ENCODE peak calls at places on chromosomes 12 and 14, in seven cellular contexts. I is lung, S is AG09319, F is epithelial cell of proximal tubule, K is left ventricle myocardium inferior, A is endothelial cell, R is neural progenitor cell. N is an unnamed sample.

GRCh38 chr14:43169722-43170121 is 1337.4 kb downstream of the FSCB start:
- DNase-seq in K (no peak), S (no peak), R (no peak), F (no peak), A (no peak), I (no peak), N (no peak)

GRCh38 chr14:44945264-44945663 is 16.5 kb downstream of the KLHL28 start:
- DNase-seq in R (no peak), F (no peak), K (no peak), S (peak), I (no peak), A (no peak), N (no peak)

GRCh38 chr12:25824729-25825128 is 133.8 kb upstream of the RASSF8 start:
- DNase-seq in S (no peak), I (no peak), K (no peak), A (no peak), F (no peak), R (no peak), N (no peak)

GRCh38 chr12:128829870-128830504 is 6.2 kb upstream of the SLC15A4 start:
- DNase-seq in S (no peak), I (no peak), F (no peak), A (no peak), K (no peak), R (no peak), N (no peak)

GRCh38 chr12:78149459-78149858 is 318.8 kb downstream of the NAV3 start:
- DNase-seq in I (no peak), R (no peak), A (no peak), S (no peak), K (no peak), F (no peak), N (no peak)

GRCh38 chr14:76282581-76282980 is 93.4 kb upstream of the ESRRB start:
- DNase-seq in K (no peak), A (no peak), I (no peak), S (no peak), F (no peak), R (no peak), N (no peak)

GRCh38 chr14:98259881-98260280 is 1012.1 kb downstream of the BCL11B start:
- DNase-seq in F (no peak), I (no peak), R (no peak), K (no peak), A (no peak), S (no peak), N (no peak)

GRCh38 chr14:74085047-74085637 is 386 bp downstream of the LIN52 start:
- DNase-seq in S (no peak), A (no peak), R (peak), K (no peak), F (peak), I (no peak), N (no peak)

GRCh38 chr14:104001003-104001402 is 58.7 kb upstream of the RD3L start:
- DNase-seq in K (no peak), I (no peak), A (peak), F (no peak), R (peak), S (no peak), N (no peak)

GRCh38 chr12:64679487-64679983 is 69.2 kb downstream of the RASSF3 start:
- DNase-seq in A (no peak), I (peak), F (peak), R (no peak), K (peak), S (no peak), N (peak)

GRCh38 chr12:71415336-71416231 is 24.0 kb upstream of the LGR5 start:
- DNase-seq in I (no peak), F (no peak), R (peak), A (peak), S (peak), K (no peak), N (peak)

GRCh38 chr14:81946808-81947798 is 413.4 kb upstream of the SEL1L start:
- DNase-seq in R (peak), A (no peak), K (peak), S (no peak), I (no peak), F (no peak), N (no peak)

GRCh38 chr12:25014961-25015360 is 66.1 kb upstream of the BCAT1 start:
- DNase-seq in R (no peak), S (no peak), K (no peak), I (no peak), F (no peak), A (no peak), N (no peak)

GRCh38 chr12:88784166-88784565 is 203.9 kb upstream of the KITLG start:
- DNase-seq in A (no peak), R (no peak), S (no peak), F (no peak), I (no peak), K (no peak), N (no peak)

GRCh38 chr12:7994731-7995205 is 37.7 kb upstream of the FOXJ2 start:
- DNase-seq in A (no peak), F (no peak), S (peak), K (no peak), R (peak), I (no peak), N (no peak)

GRCh38 chr12:49535921-49536525 is 2.8 kb upstream of the KCNH3 start:
- DNase-seq in A (no peak), I (no peak), K (no peak), F (no peak), R (no peak), S (no peak), N (no peak)

DNA sequence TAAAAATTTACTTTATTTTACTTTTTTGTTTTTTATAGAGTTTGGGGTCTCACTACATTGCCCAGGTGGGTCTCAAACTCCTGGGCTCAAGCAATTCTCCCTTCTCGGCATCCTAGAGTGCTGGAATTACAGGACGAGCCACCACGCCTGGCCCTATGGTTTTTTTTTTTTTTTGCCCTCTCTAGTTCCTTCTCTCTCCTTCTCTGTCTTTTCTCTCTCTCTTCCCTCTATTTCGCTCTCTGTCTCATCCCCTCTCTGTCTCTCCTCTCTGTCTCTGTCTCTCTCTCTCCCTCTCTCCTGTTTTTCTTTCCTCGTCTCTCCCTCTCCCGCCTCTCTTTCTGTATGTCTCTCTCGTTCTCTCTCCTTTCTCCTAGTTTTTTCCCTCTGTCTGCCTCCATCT is 202.6 kb upstream of the LHX5 start:
- DNase-seq in I (no peak), R (no peak), F (no peak), A (no peak), S (no peak), K (no peak), N (no peak)
- TF ChIP-seq CTCF in I (no peak), R (no peak), F (no peak), A (no peak), S (no peak), K (no peak), N (no peak)

DNA sequence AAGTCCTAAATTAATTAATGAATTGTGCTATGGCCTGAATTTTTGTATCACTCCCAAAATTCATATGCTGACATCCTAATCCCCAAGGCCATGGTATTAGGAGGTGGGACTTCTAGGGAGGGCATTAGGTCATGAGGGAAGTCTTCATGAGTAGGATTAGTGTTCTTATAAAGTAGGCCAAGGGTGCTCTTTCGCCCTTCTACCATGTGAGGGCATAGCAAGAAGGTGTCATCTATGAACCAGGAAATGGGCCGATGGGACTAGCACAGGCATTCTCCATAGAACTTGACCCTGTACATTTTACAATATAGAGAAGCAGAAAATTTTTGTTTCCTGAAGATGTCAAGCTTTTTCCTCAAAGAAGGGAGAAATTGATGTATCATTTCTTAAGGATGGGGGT is 12.5 kb downstream of the SYT10 start:
- DNase-seq in F (no peak), S (no peak), A (no peak), R (peak), I (no peak), K (no peak), N (peak)
- TF ChIP-seq CTCF in F (peak), S (no peak), A (no peak), R (peak), I (no peak), K (no peak), N (peak)

DNA sequence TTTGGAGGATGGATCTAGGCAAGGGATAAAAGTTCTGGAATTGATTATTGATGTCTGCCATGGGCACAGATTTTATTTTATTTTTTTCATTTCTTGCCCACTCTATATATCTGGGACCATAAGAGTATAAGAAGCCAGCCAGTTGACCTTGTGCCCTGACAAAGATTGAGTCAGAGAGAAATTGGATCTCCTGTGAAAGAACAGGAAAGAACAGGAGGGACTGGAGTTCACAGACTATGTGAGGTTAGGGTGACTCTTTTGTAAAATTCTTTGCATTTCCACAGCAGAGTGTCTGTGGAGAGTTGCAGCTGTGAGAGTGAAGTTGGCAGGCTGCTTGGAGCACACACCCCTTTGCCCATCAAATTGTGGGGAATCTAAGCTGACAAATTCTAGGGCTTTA is 358.4 kb upstream of the TBX3 start:
- DNase-seq in S (no peak), A (no peak), I (no peak), F (no peak), K (no peak), R (no peak), N (no peak)
- TF ChIP-seq CTCF in S (no peak), A (no peak), I (no peak), F (no peak), K (no peak), R (no peak), N (no peak)

GRCh38 chr12:52677671-52678070 is 2.5 kb downstream of the KRT1 start:
- DNase-seq in I (no peak), A (no peak), F (no peak), K (no peak), R (no peak), S (no peak), N (no peak)
- TF ChIP-seq CTCF in I (no peak), A (no peak), F (no peak), K (no peak), R (no peak), S (no peak), N (no peak)

GRCh38 chr14:20690848-20691640 is 2.5 kb downstream of the ANG start:
- DNase-seq in K (no peak), S (no peak), R (peak), F (peak), A (peak), I (peak), N (peak)
- TF ChIP-seq CTCF in K (peak), S (peak), R (peak), F (peak), A (peak), I (peak), N (peak)

DNA sequence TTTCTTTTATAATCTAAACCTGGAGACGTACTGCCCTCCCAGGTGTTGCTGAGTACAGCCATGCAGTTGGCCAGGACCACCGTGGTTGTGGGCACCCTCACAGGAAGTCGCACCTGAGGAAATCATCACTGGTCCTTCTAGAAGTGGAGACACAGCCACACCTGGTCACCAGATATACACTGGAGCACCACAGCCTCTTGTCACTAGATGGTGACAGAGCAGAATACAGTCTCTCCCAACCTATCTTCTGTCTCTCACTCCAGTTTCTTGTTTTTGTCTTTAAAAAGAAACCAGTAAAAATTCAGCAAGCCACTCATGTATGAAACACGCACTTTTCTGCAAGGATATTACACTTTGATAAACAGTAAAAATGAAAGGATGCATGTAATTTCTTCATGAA is 43.1 kb upstream of the GPHB5 start:
- DNase-seq in A (no peak), R (no peak), F (no peak), I (no peak), K (no peak), S (no peak), N (no peak)
- TF ChIP-seq CTCF in A (no peak), R (no peak), F (peak), I (no peak), K (no peak), S (no peak), N (no peak)

GRCh38 chr12:5912437-5913334 is 32.4 kb downstream of the ANO2 start:
- DNase-seq in I (peak), K (no peak), A (peak), S (no peak), F (no peak), R (peak), N (no peak)
- TF ChIP-seq CTCF in I (no peak), K (no peak), A (peak), S (peak), F (peak), R (peak), N (no peak)

GRCh38 chr14:101111620-101112290 is 208.2 kb upstream of the RTL1 start:
- DNase-seq in R (no peak), A (no peak), K (no peak), F (no peak), I (peak), S (no peak), N (no peak)

GRCh38 chr14:101109981-101110728 is 206.6 kb upstream of the RTL1 start:
- DNase-seq in R (no peak), I (peak), A (no peak), F (no peak), S (no peak), K (no peak), N (no peak)

GRCh38 chr14:101109347-101109638 is 205.8 kb upstream of the RTL1 start:
- DNase-seq in K (no peak), S (no peak), F (no peak), I (peak), A (no peak), R (no peak), N (no peak)

GRCh38 chr14:101112351-101113107 is 209.0 kb upstream of the RTL1 start:
- DNase-seq in K (no peak), F (no peak), I (peak), A (no peak), R (no peak), S (no peak), N (no peak)

DNA sequence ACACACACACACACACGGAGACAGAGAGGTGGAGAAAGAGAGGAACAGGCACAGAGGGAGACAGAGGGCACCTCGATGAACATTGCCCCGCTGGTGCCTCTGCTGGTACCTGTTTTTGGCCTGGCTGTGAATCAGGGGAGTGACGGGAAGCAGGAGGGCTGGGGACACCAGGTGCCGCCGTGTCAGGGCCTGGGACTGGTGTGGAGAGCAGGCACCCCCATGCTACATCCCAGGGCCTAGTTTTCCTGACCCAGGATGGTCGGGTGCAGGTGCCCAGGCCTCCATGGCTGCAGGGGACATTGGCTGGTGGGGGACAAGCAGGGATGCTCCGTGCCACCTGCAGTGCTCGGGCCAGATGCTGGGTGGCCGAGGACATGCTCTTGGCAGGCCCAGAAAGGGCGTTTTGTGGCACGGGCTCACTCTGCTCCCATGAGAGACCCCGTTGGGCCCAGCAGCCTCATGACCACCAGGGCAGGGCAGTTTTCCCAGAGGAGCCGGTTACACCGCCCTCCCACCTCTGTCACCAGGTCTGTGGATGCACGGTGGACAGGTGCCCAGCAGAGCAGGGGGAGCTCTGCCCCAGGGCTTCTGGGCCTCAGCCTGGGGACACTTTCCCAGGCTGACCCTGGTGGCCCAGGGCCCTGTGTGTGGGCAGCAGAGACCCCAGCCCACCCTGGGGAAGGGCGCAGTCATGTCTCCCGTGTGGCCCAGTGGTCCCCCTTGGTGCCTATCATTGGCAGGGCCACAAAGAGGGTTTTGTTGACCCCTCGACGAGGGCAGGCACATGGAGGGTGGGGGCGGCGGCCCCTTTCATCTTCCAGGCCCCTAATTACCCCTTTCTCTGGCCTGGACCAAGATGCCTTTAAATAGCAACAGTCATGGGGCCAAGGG is 207.5 kb upstream of the RTL1 start:
- DNase-seq in K (no peak), A (no peak), R (no peak), S (no peak), F (no peak), I (peak), N (no peak)
- TF ChIP-seq CTCF in K (no peak), A (no peak), R (no peak), S (no peak), F (no peak), I (no peak), N (no peak)

N was measured in Calu3.